ENCODE peak calls at places on chromosomes 16 and 17, in four cellular contexts. One of them, this sample, is unnamed.

GRCh38 chr16:57575468-57576277 is 33.2 kb downstream of the ADGRG5 start:
- DNase-seq in uterus: peak; percentile 12
- DNase-seq in cardiac muscle cell: no peak
- DNase-seq in GM23248: no peak
- DNase-seq in this sample: no peak

GRCh38 chr16:2386990-2387389 is 42.3 kb upstream of the CCNF start:
- DNase-seq in uterus: no peak
- DNase-seq in cardiac muscle cell: no peak
- DNase-seq in GM23248: no peak
- DNase-seq in this sample: no peak

GRCh38 chr17:78266231-78266631 is 34.8 kb downstream of the TMEM235 start:
- DNase-seq in uterus: no peak
- DNase-seq in cardiac muscle cell: no peak
- DNase-seq in GM23248: no peak
- DNase-seq in this sample: no peak

GRCh38 chr17:20313306-20313705 is 154.0 kb downstream of the LGALS9B start:
- DNase-seq in uterus: no peak
- DNase-seq in cardiac muscle cell: no peak
- DNase-seq in GM23248: no peak
- DNase-seq in this sample: peak; percentile 20

GRCh38 chr17:78759969-78760352 is 22.1 kb downstream of the CYTH1 start:
- DNase-seq in uterus: no peak
- DNase-seq in cardiac muscle cell: no peak
- DNase-seq in GM23248: no peak
- DNase-seq in this sample: no peak

GRCh38 chr17:193841-194806 is 12.7 kb upstream of the DOC2B start:
- DNase-seq in uterus: no peak
- DNase-seq in cardiac muscle cell: no peak
- DNase-seq in GM23248: no peak
- DNase-seq in this sample: no peak

GRCh38 chr16:75317101-75317522 is 65.7 kb upstream of the BCAR1 start:
- DNase-seq in uterus: peak; percentile 53
- DNase-seq in cardiac muscle cell: no peak
- DNase-seq in GM23248: peak; percentile 42
- DNase-seq in this sample: no peak

GRCh38 chr16:85627102-85627834 is 14.1 kb downstream of the GSE1 start:
- DNase-seq in uterus: no peak
- DNase-seq in cardiac muscle cell: no peak
- DNase-seq in GM23248: no peak
- DNase-seq in this sample: no peak

GRCh38 chr17:33513769-33514168 is 220.7 kb upstream of the ASIC2 start:
- DNase-seq in uterus: no peak
- DNase-seq in cardiac muscle cell: no peak
- DNase-seq in GM23248: no peak
- DNase-seq in this sample: no peak

GRCh38 chr16:50519001-50519400 is 29.2 kb upstream of the NKD1 start:
- DNase-seq in uterus: no peak
- DNase-seq in cardiac muscle cell: no peak
- DNase-seq in GM23248: no peak
- DNase-seq in this sample: no peak

GRCh38 chr17:7370853-7371252 is 10.0 kb upstream of the TNK1 start:
- DNase-seq in uterus: no peak
- DNase-seq in cardiac muscle cell: no peak
- DNase-seq in GM23248: no peak
- DNase-seq in this sample: no peak

GRCh38 chr17:49494937-49495841 is at the start of gene NGFR:
- DNase-seq in uterus: peak; percentile 74
- DNase-seq in cardiac muscle cell: peak; percentile 70
- DNase-seq in GM23248: peak; percentile 60
- DNase-seq in this sample: no peak

GRCh38 chr16:19704321-19705130 is 13.5 kb downstream of the KNOP1 start:
- DNase-seq in uterus: no peak
- DNase-seq in cardiac muscle cell: no peak
- DNase-seq in GM23248: peak; percentile 73
- DNase-seq in this sample: no peak

GRCh38 chr16:50640391-50640790 is 40.7 kb downstream of the SNX20 start:
- DNase-seq in uterus: no peak
- DNase-seq in cardiac muscle cell: no peak
- DNase-seq in GM23248: peak; percentile 32
- DNase-seq in this sample: no peak

GRCh38 chr16:58464047-58464915 is 35.7 kb upstream of the NDRG4 start:
- DNase-seq in uterus: no peak
- DNase-seq in cardiac muscle cell: peak; percentile 77
- DNase-seq in GM23248: peak; percentile 22
- DNase-seq in this sample: no peak

GRCh38 chr17:16662936-16663335 is 9.3 kb upstream of the ZNF624 start:
- DNase-seq in uterus: no peak
- DNase-seq in cardiac muscle cell: no peak
- DNase-seq in GM23248: peak; percentile 47
- DNase-seq in this sample: no peak

GRCh38 chr17:57622886-57623433 is 122.1 kb downstream of the CCDC182 start:
- DNase-seq in uterus: no peak
- DNase-seq in cardiac muscle cell: peak; percentile 55
- DNase-seq in GM23248: peak; percentile 95
- DNase-seq in this sample: no peak

GRCh38 chr17:72879877-72880276 is 212.6 kb downstream of the SLC39A11 start:
- DNase-seq in uterus: no peak
- DNase-seq in cardiac muscle cell: no peak
- DNase-seq in GM23248: no peak
- DNase-seq in this sample: no peak

GRCh38 chr17:15381707-15382106 is 40.3 kb upstream of the TEKT3 start:
- DNase-seq in uterus: no peak
- DNase-seq in cardiac muscle cell: no peak
- DNase-seq in GM23248: no peak
- DNase-seq in this sample: no peak

GRCh38 chr16:48231675-48232214 is 12.4 kb upstream of the LONP2 start:
- DNase-seq in uterus: peak; percentile 16
- DNase-seq in cardiac muscle cell: peak; percentile 57
- DNase-seq in GM23248: peak; percentile 72
- DNase-seq in this sample: peak; percentile 16

GRCh38 chr16:81521141-81521626 is 76.6 kb downstream of the CMIP start:
- DNase-seq in uterus: no peak
- DNase-seq in cardiac muscle cell: no peak
- DNase-seq in GM23248: no peak
- DNase-seq in this sample: no peak

GRCh38 chr17:80424261-80424660 is 9.3 kb downstream of the ENDOV start:
- DNase-seq in uterus: no peak
- DNase-seq in cardiac muscle cell: no peak
- DNase-seq in GM23248: no peak
- DNase-seq in this sample: no peak

GRCh38 chr16:3592559-3592958 is 15.4 kb upstream of the NLRC3 start:
- DNase-seq in uterus: no peak
- DNase-seq in cardiac muscle cell: no peak
- DNase-seq in GM23248: no peak
- DNase-seq in this sample: no peak

GRCh38 chr16:85327731-85328664 is 215.7 kb upstream of the CIBAR2 start:
- DNase-seq in uterus: no peak
- DNase-seq in cardiac muscle cell: peak; percentile 86
- DNase-seq in GM23248: no peak
- DNase-seq in this sample: no peak

GRCh38 chr17:1226308-1226707 is 43.9 kb upstream of the BHLHA9 start:
- DNase-seq in uterus: no peak
- DNase-seq in cardiac muscle cell: no peak
- DNase-seq in GM23248: no peak
- DNase-seq in this sample: no peak

GRCh38 chr17:49035470-49036269 is 38.5 kb downstream of the IGF2BP1 start:
- DNase-seq in uterus: peak; percentile 53
- DNase-seq in cardiac muscle cell: peak; percentile 70
- DNase-seq in GM23248: peak; percentile 75
- DNase-seq in this sample: peak; percentile 3

DNA sequence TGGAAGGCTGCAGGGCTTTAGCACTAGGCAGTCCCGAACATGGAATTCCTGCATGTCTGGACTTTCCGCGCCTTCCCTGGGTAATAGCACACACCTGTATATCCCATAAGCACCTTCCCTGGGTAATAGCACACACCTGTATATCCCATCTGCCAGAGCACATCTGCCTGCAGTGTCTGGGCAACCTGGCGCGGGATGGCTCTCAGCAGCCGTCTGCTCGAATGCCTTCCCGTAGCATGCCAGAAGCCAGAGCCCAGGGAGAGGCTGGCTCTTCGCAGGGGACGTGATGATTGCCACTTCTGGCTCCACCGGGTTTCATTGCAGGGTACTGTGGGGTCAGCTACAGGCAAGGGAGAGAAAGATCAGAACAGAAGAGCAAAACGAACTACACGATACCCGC is 21.3 kb downstream of the MBTPS1 start:
- DNase-seq in uterus: no peak
- DNase-seq in cardiac muscle cell: no peak
- DNase-seq in GM23248: no peak
- DNase-seq in this sample: no peak
- H3K27ac ChIP-seq in uterus: no peak overlapping the region
- H3K27ac ChIP-seq in cardiac muscle cell: no peak overlapping the region
- H3K27ac ChIP-seq in GM23248: no peak overlapping the region
- H3K27ac ChIP-seq in this sample: no peak overlapping the region

DNA sequence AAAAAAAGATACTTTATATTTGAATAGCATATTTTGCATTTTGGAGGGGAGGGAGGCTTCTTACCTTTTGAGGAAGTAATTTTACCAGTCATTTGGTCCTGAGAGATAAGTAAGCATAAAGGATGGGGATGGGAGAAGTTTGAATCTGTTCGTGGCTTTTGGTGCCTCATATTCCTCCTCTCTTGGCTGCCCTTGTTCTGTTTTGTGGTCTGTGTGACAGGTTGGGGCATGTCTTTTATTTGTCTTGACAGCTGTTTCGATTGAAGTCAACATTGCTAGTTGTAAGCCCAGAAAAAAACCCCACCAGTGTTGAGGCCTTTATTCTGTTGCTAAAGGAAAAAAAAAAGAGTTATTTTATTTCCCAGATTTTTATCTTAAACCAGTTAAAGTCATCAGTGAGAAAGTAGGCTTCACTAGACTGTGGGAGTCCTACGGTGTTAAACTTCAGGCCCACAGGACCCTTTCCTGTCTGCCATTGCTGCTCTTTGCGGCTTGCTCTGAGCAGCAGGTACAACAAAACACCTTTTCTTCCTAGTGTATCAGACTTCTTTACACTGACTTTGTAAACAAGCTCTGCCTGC is 11.4 kb downstream of the SLC7A6 start:
- DNase-seq in uterus: no peak
- DNase-seq in cardiac muscle cell: no peak
- DNase-seq in GM23248: no peak
- DNase-seq in this sample: no peak
- H3K27ac ChIP-seq in uterus: no peak overlapping the region
- H3K27ac ChIP-seq in cardiac muscle cell: peak overlapping the region; percentile 77
- H3K27ac ChIP-seq in GM23248: no peak overlapping the region
- H3K27ac ChIP-seq in this sample: no peak overlapping the region

GRCh38 chr17:46043606-46044005 is 44.6 kb downstream of the STH start:
- DNase-seq in uterus: no peak
- DNase-seq in cardiac muscle cell: no peak
- DNase-seq in GM23248: no peak
- DNase-seq in this sample: no peak

GRCh38 chr17:46044989-46045388 is 45.9 kb downstream of the STH start:
- DNase-seq in uterus: no peak
- DNase-seq in cardiac muscle cell: no peak
- DNase-seq in GM23248: no peak
- DNase-seq in this sample: no peak

GRCh38 chr17:46042248-46042647 is 43.2 kb downstream of the STH start:
- DNase-seq in uterus: no peak
- DNase-seq in cardiac muscle cell: no peak
- DNase-seq in GM23248: no peak
- DNase-seq in this sample: no peak

GRCh38 chr17:46045639-46046038 is 46.6 kb downstream of the STH start:
- DNase-seq in uterus: no peak
- DNase-seq in cardiac muscle cell: no peak
- DNase-seq in GM23248: no peak
- DNase-seq in this sample: no peak

DNA sequence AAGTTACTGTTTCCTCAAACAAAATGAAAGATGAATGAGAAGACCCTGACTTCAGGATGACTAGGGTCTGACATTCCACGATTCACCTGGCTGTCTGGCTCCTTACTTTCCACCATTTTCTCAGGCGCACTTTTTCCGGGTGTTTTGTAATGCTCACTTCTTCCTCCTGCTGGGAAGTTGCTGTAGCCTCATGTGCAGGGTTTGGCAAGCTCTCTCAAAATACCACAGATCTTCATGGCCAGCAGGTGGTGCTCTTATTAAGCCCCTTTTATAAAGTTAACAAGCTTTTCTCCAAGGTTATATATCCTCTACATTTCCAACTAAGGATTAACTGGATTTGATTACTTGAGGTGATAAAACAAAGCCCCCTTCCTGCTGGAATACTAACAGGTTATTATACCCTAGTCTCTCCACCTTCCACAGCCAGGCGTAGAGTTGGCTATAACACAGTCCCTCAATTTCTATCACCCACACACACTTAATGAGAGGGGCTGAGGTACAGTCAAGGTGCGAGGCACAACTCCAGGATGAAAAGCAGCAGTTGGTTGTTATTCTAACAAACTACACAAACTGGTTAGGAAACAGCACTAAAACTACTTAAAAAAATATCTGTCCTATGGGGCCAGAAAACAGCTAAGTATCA is 45.4 kb downstream of the STH start:
- DNase-seq in uterus: peak; percentile 76
- DNase-seq in cardiac muscle cell: peak; percentile 85
- DNase-seq in GM23248: peak; percentile 95
- DNase-seq in this sample: peak; percentile 67
- H3K27ac ChIP-seq in uterus: peak overlapping the region; percentile 43
- H3K27ac ChIP-seq in cardiac muscle cell: peak overlapping the region; percentile 55
- H3K27ac ChIP-seq in GM23248: peak overlapping the region; percentile 34
- H3K27ac ChIP-seq in this sample: no peak overlapping the region

GRCh38 chr16:54454616-54455015 is 168.0 kb upstream of the IRX3 start:
- DNase-seq in uterus: no peak
- DNase-seq in cardiac muscle cell: no peak
- DNase-seq in GM23248: no peak
- DNase-seq in this sample: no peak

GRCh38 chr16:54456291-54456690 is 169.7 kb upstream of the IRX3 start:
- DNase-seq in uterus: no peak
- DNase-seq in cardiac muscle cell: no peak
- DNase-seq in GM23248: no peak
- DNase-seq in this sample: no peak

GRCh38 chr16:54453863-54454262 is 167.3 kb upstream of the IRX3 start:
- DNase-seq in uterus: no peak
- DNase-seq in cardiac muscle cell: no peak
- DNase-seq in GM23248: no peak
- DNase-seq in this sample: no peak

GRCh38 chr16:54458923-54459322 is 172.3 kb upstream of the IRX3 start:
- DNase-seq in uterus: no peak
- DNase-seq in cardiac muscle cell: no peak
- DNase-seq in GM23248: no peak
- DNase-seq in this sample: no peak

DNA sequence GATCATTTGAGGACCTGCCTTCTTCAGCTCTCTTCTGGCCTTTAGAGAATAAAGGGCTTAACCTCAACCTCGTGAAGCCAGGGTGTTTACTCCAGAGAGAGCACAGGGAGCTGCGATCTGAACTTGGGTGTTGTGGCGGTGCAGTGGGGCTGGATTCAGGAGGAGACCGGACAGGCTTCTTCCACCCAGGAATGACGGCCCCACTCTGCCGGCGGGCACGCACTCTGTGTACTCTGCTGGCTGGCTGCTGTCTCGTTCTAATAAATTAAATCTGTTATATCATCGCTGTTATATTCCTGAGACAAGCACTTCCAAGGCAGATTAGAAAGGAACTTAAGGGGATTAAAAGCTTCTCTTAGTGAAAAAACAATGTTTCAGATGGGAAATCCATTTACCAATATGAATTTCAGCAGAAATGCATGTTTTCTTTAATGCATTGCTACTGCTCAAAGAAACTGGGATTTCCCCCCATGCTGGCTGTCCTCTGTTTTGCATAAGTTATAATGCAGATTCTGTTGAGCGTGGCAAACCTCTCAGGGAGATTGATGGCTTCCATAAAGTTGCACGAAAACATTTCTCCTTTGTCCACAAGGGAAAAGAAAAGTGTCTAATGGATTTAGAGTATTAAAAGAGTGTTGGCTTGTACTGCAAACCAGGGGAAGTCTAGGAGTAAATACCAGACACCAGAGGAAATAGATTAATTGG is 168.6 kb upstream of the IRX3 start:
- DNase-seq in uterus: no peak
- DNase-seq in cardiac muscle cell: no peak
- DNase-seq in GM23248: no peak
- DNase-seq in this sample: no peak
- H3K27ac ChIP-seq in uterus: no peak overlapping the region
- H3K27ac ChIP-seq in cardiac muscle cell: no peak overlapping the region
- H3K27ac ChIP-seq in GM23248: no peak overlapping the region
- H3K27ac ChIP-seq in this sample: no peak overlapping the region

This sample was measured in substantia nigra.